ENCODE peak calls at places on chromosomes 2 and 18, in nine cellular contexts. Q is T-helper 9 cell; K is activated T-cell treated with anti-CD3 and anti-CD28 coated beads for 1 hour; V is CD8-positive, alpha-beta T cell; B is HAP-1; A is fibroblast of the conjunctiva; S is fibroblast of the aortic adventitia; E is activated CD8-positive, alpha-beta memory T cell treated with anti-CD3 and anti-CD28 coated beads for 4 hours; F is T-helper 1 cell. W is an unnamed sample.

GRCh38 chr2:195575021-195575420 is 82.0 kb upstream of the SLC39A10 start:
- DNase-seq in Q (no peak), K (no peak), V (no peak), B (no peak), A (no peak), S (peak), E (no peak), F (no peak), W (no peak)

GRCh38 chr18:28201056-28201455 is 24.1 kb upstream of the CDH2 start:
- DNase-seq in Q (no peak), K (no peak), V (no peak), B (no peak), A (no peak), S (no peak), E (no peak), F (no peak), W (no peak)

GRCh38 chr2:105861198-105861597 is 116.5 kb downstream of the NCK2 start:
- DNase-seq in Q (no peak), K (no peak), V (no peak), B (no peak), A (no peak), S (no peak), E (no peak), F (no peak), W (no peak)

GRCh38 chr2:17800693-17801458 is 15.4 kb upstream of the MSGN1 start:
- DNase-seq in Q (no peak), K (no peak), V (no peak), B (no peak), A (no peak), S (peak), E (no peak), F (no peak), W (no peak)

GRCh38 chr2:11502740-11503292 is 31.0 kb upstream of the GREB1 start:
- DNase-seq in Q (no peak), K (no peak), V (no peak), B (no peak), A (no peak), S (no peak), E (no peak), F (no peak), W (no peak)

GRCh38 chr2:197556456-197556855 is 40.6 kb downstream of the MOB4 start:
- DNase-seq in Q (no peak), K (no peak), V (no peak), B (no peak), A (no peak), S (peak), E (no peak), F (no peak), W (no peak)

GRCh38 chr2:188971316-188971930 is 2.8 kb upstream of the COL3A1 start:
- DNase-seq in Q (no peak), K (no peak), V (no peak), B (no peak), A (no peak), S (peak), E (no peak), F (no peak), W (no peak)

GRCh38 chr18:3596324-3597158 is 146.6 kb downstream of the TGIF1 start:
- DNase-seq in Q (no peak), K (no peak), V (peak), B (peak), A (no peak), S (no peak), E (no peak), F (no peak), W (peak)

GRCh38 chr2:128786800-128787478 is 468.3 kb upstream of the HS6ST1 start:
- DNase-seq in Q (no peak), K (no peak), V (peak), B (peak), A (no peak), S (no peak), E (no peak), F (no peak), W (no peak)

GRCh38 chr2:208254118-208254870 is 577 bp downstream of the IDH1 start:
- DNase-seq in Q (peak), K (peak), V (peak), B (peak), A (peak), S (peak), E (peak), F (peak), W (peak)

GRCh38 chr18:25422230-25422629 is 70.3 kb upstream of the ZNF521 start:
- DNase-seq in Q (no peak), K (no peak), V (no peak), B (no peak), A (no peak), S (no peak), E (no peak), F (no peak), W (no peak)

GRCh38 chr2:177334940-177335543 is 57.5 kb upstream of the AGPS start:
- DNase-seq in Q (no peak), K (no peak), V (no peak), B (peak), A (no peak), S (peak), E (no peak), F (no peak), W (peak)

GRCh38 chr18:9827856-9828793 is 57.6 kb upstream of the TXNDC2 start:
- DNase-seq in Q (no peak), K (no peak), V (no peak), B (no peak), A (peak), S (peak), E (no peak), F (no peak), W (no peak)

GRCh38 chr2:172701250-172701649 is 34.4 kb upstream of the RAPGEF4 start:
- DNase-seq in Q (no peak), K (no peak), V (no peak), B (no peak), A (no peak), S (peak), E (no peak), F (no peak), W (no peak)

GRCh38 chr2:211114826-211115450 is 558.5 kb downstream of the CPS1 start:
- DNase-seq in Q (no peak), K (no peak), V (no peak), B (no peak), A (no peak), S (peak), E (no peak), F (no peak), W (no peak)

GRCh38 chr2:129866391-129866790 is 113.1 kb upstream of the RAB6C start:
- DNase-seq in Q (no peak), K (no peak), V (no peak), B (no peak), A (no peak), S (no peak), E (no peak), F (no peak), W (no peak)

GRCh38 chr2:237102428-237102827 is 16.7 kb downstream of the COPS8 start:
- DNase-seq in Q (no peak), K (no peak), V (no peak), B (no peak), A (no peak), S (no peak), E (no peak), F (no peak), W (no peak)

GRCh38 chr2:128520787-128521186 is 202.1 kb upstream of the HS6ST1 start:
- DNase-seq in Q (no peak), K (no peak), V (no peak), B (no peak), A (no peak), S (no peak), E (no peak), F (no peak), W (no peak)

GRCh38 chr2:36976065-36976464 is 9.7 kb upstream of the STRN start:
- DNase-seq in Q (no peak), K (no peak), V (no peak), B (no peak), A (no peak), S (no peak), E (no peak), F (no peak), W (no peak)

GRCh38 chr2:178279142-178279541 is 84.8 kb downstream of the OSBPL6 start:
- DNase-seq in Q (no peak), K (no peak), V (no peak), B (peak), A (peak), S (peak), E (no peak), F (no peak), W (no peak)

GRCh38 chr2:217822296-217823252 is 180.2 kb downstream of the TNS1 start:
- DNase-seq in Q (no peak), K (no peak), V (no peak), B (no peak), A (no peak), S (peak), E (no peak), F (no peak), W (no peak)

GRCh38 chr2:129458451-129458850 is 521.0 kb upstream of the RAB6C start:
- DNase-seq in Q (no peak), K (no peak), V (no peak), B (no peak), A (no peak), S (no peak), E (no peak), F (no peak), W (no peak)

GRCh38 chr2:233418761-233419625 is 64.7 kb downstream of the DGKD start:
- DNase-seq in Q (peak), K (no peak), V (peak), B (no peak), A (no peak), S (no peak), E (peak), F (peak), W (no peak)

GRCh38 chr2:11257078-11257477 is 87.4 kb downstream of the ROCK2 start:
- DNase-seq in Q (no peak), K (no peak), V (no peak), B (no peak), A (no peak), S (no peak), E (no peak), F (no peak), W (no peak)

GRCh38 chr18:51300912-51301311 is 103.4 kb upstream of the MEX3C start:
- DNase-seq in Q (no peak), K (no peak), V (no peak), B (no peak), A (no peak), S (no peak), E (no peak), F (no peak), W (no peak)

GRCh38 chr2:67612576-67612981 is 215.4 kb downstream of the ETAA1 start:
- DNase-seq in Q (no peak), K (no peak), V (no peak), B (no peak), A (no peak), S (peak), E (no peak), F (no peak), W (no peak)

GRCh38 chr2:74441111-74441689 is 537 bp downstream of the RTKN start:
- DNase-seq in Q (no peak), K (no peak), V (no peak), B (no peak), A (no peak), S (no peak), E (no peak), F (no peak), W (no peak)

GRCh38 chr2:96114546-96114902 is 1.8 kb downstream of the ADRA2B start:
- DNase-seq in Q (no peak), K (no peak), V (no peak), B (no peak), A (no peak), S (no peak), E (no peak), F (no peak), W (no peak)

GRCh38 chr2:3503483-3503882 is 15.8 kb downstream of the ADI1 start:
- DNase-seq in Q (no peak), K (no peak), V (no peak), B (no peak), A (no peak), S (no peak), E (no peak), F (no peak), W (no peak)

GRCh38 chr2:64019083-64019974 is at the start of gene VPS54:
- DNase-seq in Q (peak), K (peak), V (peak), B (peak), A (no peak), S (peak), E (peak), F (peak), W (peak)

GRCh38 chr2:236512902-236513433 is 56.7 kb upstream of the ACKR3 start:
- DNase-seq in Q (peak), K (peak), V (peak), B (peak), A (peak), S (peak), E (peak), F (peak), W (peak)

GRCh38 chr2:144460981-144461766 is 58.7 kb downstream of the ZEB2 start:
- DNase-seq in Q (no peak), K (no peak), V (no peak), B (peak), A (peak), S (no peak), E (no peak), F (no peak), W (no peak)

GRCh38 chr18:57579928-57580327 is 6.6 kb downstream of the FECH start:
- DNase-seq in Q (no peak), K (no peak), V (no peak), B (no peak), A (no peak), S (no peak), E (no peak), F (no peak), W (no peak)